ENCODE peak calls at places on chromosomes 6 and 20, in nine cellular contexts. V is neural progenitor cell, W is thyroid gland, I is BE2C, T is RWPE1, B is ovary, H is astrocyte of the spinal cord, P is pancreas, J is mammary epithelial cell. M is an unnamed sample.

GRCh38 chr6:8079116-8079515 is 14.9 kb upstream of the BLOC1S5 start:
- DNase-seq in T (no peak), I (no peak), B (no peak), H (no peak), P (no peak), J (no peak), W (no peak), V (no peak), M (no peak)

GRCh38 chr6:112330071-112330876 is 16.9 kb upstream of the RFPL4B start:
- DNase-seq in T (peak), B (no peak), I (peak), W (no peak), V (no peak), H (no peak), J (peak), P (no peak), M (peak)

GRCh38 chr6:296151-297122 is 4.2 kb downstream of the DUSP22 start:
- DNase-seq in T (no peak), J (no peak), P (peak), I (no peak), B (no peak), W (peak), V (no peak), H (peak), M (peak)

GRCh38 chr20:43839793-43840199 is 74.9 kb upstream of the TOX2 start:
- DNase-seq in H (no peak), W (no peak), J (no peak), T (no peak), B (no peak), V (no peak), P (no peak), I (no peak), M (no peak)

GRCh38 chr20:53934421-53935352 is 135.7 kb downstream of the BCAS1 start:
- DNase-seq in H (peak), J (peak), I (no peak), W (no peak), B (peak), V (no peak), T (peak), P (no peak), M (no peak)

GRCh38 chr6:48933136-48933535 is 529.9 kb downstream of the MMUT start:
- DNase-seq in P (no peak), T (no peak), I (no peak), J (no peak), H (no peak), V (no peak), W (no peak), B (no peak), M (no peak)

GRCh38 chr6:617485-618100 is 39.3 kb downstream of the HUS1B start:
- DNase-seq in W (no peak), V (no peak), B (no peak), H (no peak), T (peak), J (no peak), I (no peak), P (no peak), M (no peak)

GRCh38 chr6:137936798-137937197 is 69.7 kb downstream of the TNFAIP3 start:
- DNase-seq in J (no peak), W (no peak), B (no peak), T (no peak), H (no peak), P (no peak), I (no peak), V (no peak), M (no peak)

GRCh38 chr6:87029711-87030314 is 65.1 kb downstream of the CGA start:
- DNase-seq in B (no peak), W (no peak), J (peak), H (peak), V (peak), T (peak), P (no peak), I (peak), M (peak)

GRCh38 chr6:91267246-91267645 is 680.4 kb upstream of the MAP3K7 start:
- DNase-seq in B (no peak), P (no peak), T (no peak), I (no peak), W (no peak), V (peak), H (no peak), J (no peak), M (no peak)

GRCh38 chr20:59662856-59663512 is 58.6 kb downstream of the PHACTR3 start:
- DNase-seq in H (no peak), P (no peak), W (no peak), V (no peak), T (no peak), B (no peak), J (no peak), I (no peak), M (no peak)

GRCh38 chr20:61959301-61959700 is 106.4 kb downstream of the TAF4 start:
- DNase-seq in T (peak), W (no peak), J (peak), B (peak), H (no peak), I (no peak), V (peak), P (peak), M (peak)

GRCh38 chr6:148152244-148152643 is 190.4 kb upstream of the SASH1 start:
- DNase-seq in T (no peak), V (no peak), I (no peak), W (no peak), B (no peak), J (no peak), H (no peak), P (no peak), M (no peak)

GRCh38 chr20:63979549-63980316 is at the start of gene SAMD10:
- DNase-seq in P (no peak), H (peak), V (peak), W (peak), B (no peak), J (no peak), T (no peak), I (peak), M (no peak)

GRCh38 chr6:79307321-79308036 is 73.0 kb upstream of the HMGN3 start:
- DNase-seq in V (no peak), J (peak), H (no peak), W (no peak), P (no peak), T (peak), B (no peak), I (peak), M (peak)

GRCh38 chr6:121581327-121581726 is 145.9 kb downstream of the GJA1 start:
- DNase-seq in W (no peak), V (no peak), B (no peak), H (no peak), I (no peak), J (no peak), P (no peak), T (no peak), M (no peak)

GRCh38 chr6:121582262-121582661 is 146.8 kb downstream of the GJA1 start:
- DNase-seq in B (no peak), I (no peak), W (no peak), H (no peak), P (no peak), J (no peak), V (no peak), T (no peak), M (no peak)

GRCh38 chr6:121590438-121590837 is 155.0 kb downstream of the GJA1 start:
- DNase-seq in B (no peak), V (no peak), I (no peak), J (no peak), T (no peak), H (no peak), P (no peak), W (no peak), M (no peak)

GRCh38 chr6:121584591-121585369 is 149.3 kb downstream of the GJA1 start:
- DNase-seq in H (peak), J (no peak), V (no peak), T (no peak), W (no peak), B (no peak), I (no peak), P (no peak), M (no peak)
- TF ChIP-seq CTCF in H (no peak), J (no peak), V (no peak), T (no peak), W (no peak), B (no peak), I (no peak), P (no peak), M (no peak)

GRCh38 chr6:35729722-35730121 is 7.1 kb upstream of the ARMC12 start:
- DNase-seq in V (no peak), I (no peak), B (no peak), T (no peak), W (no peak), P (no peak), J (no peak), H (no peak), M (no peak)

GRCh38 chr6:35730745-35731413 is 6.0 kb upstream of the ARMC12 start:
- DNase-seq in T (no peak), I (no peak), B (no peak), P (peak), V (no peak), H (no peak), J (no peak), W (no peak), M (no peak)

GRCh38 chr6:35733633-35734032 is 3.2 kb upstream of the ARMC12 start:
- DNase-seq in I (no peak), T (no peak), J (no peak), H (no peak), W (no peak), P (peak), B (no peak), V (no peak), M (peak)

GRCh38 chr6:35731414-35731735 is 5.5 kb upstream of the ARMC12 start:
- DNase-seq in V (peak), I (peak), P (peak), J (peak), H (peak), T (peak), W (peak), B (peak), M (peak)

GRCh38 chr6:35731736-35732532 is 4.9 kb upstream of the ARMC12 start:
- DNase-seq in W (peak), T (peak), H (peak), I (peak), B (peak), J (peak), P (peak), V (peak), M (peak)
- TF ChIP-seq CTCF in W (no peak), T (peak), H (peak), I (no peak), B (no peak), J (no peak), P (no peak), V (peak), M (no peak)

DNA sequence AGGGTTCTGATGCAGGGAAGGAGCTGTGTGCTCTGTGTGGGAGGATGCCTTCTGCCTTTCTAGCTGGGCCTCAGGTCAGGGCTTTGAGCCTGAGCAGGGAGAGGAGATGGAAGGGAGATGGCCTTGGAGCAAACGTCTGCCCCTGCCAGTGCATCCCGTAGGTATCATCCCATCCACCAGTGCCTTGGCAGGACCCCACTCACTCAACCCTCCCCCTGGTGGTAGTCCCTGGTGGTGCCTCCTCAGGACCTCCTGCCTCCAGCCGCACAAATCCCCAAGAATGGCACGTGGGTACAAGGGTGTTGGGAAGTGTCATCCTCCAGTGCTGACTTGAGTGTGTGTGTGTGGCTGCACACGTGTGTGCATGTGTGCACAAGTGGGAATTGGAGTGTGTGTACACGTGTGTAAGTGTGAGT is 23.1 kb upstream of the MICB start:
- DNase-seq in T (no peak), B (no peak), J (no peak), W (no peak), I (peak), P (peak), H (no peak), V (peak), M (no peak)
- TF ChIP-seq CTCF in T (no peak), B (no peak), J (no peak), W (no peak), I (peak), P (no peak), H (peak), V (peak), M (no peak)

DNA sequence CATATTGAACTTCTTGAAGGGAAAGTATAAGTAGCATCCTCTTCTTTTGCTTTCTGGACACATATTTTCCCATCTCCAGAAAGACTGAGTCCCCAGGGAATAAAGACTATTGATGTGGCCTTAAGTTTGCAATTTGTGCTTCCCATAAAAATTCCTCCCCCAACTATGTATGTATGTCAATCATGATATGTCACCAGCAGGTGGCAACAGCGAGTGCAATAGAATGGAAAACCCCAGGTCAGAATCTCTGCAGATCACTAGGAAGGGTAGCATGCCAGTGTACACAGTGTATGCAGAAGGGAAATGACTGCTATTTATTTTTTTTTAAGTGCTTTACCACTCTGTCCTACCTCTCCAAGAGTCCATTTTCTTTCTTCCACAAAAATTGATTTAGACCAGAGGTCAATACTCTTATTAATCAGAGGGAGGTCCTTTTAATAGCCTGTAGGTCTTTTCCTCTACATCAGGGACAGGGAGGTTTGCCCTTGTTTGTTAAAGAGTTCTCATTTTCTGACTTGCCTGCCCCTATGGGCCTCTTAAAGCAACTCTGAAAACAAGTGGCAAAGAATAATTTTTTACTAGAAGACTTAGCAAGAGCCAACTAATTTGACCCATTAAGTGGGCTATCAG is 61.4 kb downstream of the BMP2 start:
- DNase-seq in P (peak), T (peak), J (peak), B (peak), W (peak), H (peak), V (peak), I (peak), M (peak)
- TF ChIP-seq CTCF in P (peak), T (peak), J (peak), B (no peak), W (peak), H (peak), V (peak), I (peak), M (peak)

GRCh38 chr20:22819784-22820183 is 215.3 kb upstream of the SSTR4 start:
- DNase-seq in H (no peak), I (no peak), P (no peak), W (no peak), T (no peak), B (no peak), V (no peak), J (no peak), M (no peak)
- TF ChIP-seq CTCF in H (no peak), I (no peak), P (no peak), W (no peak), T (no peak), B (no peak), V (no peak), J (no peak), M (no peak)

GRCh38 chr20:16246870-16247269 is 326.4 kb downstream of the KIF16B start:
- DNase-seq in V (no peak), B (no peak), H (no peak), P (no peak), T (no peak), I (no peak), J (no peak), W (no peak), M (no peak)

GRCh38 chr20:16240355-16240754 is 332.9 kb downstream of the KIF16B start:
- DNase-seq in V (no peak), P (no peak), T (no peak), J (no peak), H (no peak), I (no peak), B (no peak), W (no peak), M (no peak)

GRCh38 chr20:16241911-16242310 is 331.3 kb downstream of the KIF16B start:
- DNase-seq in J (peak), V (no peak), B (no peak), I (peak), H (no peak), W (no peak), T (no peak), P (no peak), M (peak)

GRCh38 chr20:16245879-16246278 is 327.4 kb downstream of the KIF16B start:
- DNase-seq in W (no peak), I (peak), P (no peak), H (no peak), J (no peak), B (no peak), T (no peak), V (no peak), M (no peak)

DNA sequence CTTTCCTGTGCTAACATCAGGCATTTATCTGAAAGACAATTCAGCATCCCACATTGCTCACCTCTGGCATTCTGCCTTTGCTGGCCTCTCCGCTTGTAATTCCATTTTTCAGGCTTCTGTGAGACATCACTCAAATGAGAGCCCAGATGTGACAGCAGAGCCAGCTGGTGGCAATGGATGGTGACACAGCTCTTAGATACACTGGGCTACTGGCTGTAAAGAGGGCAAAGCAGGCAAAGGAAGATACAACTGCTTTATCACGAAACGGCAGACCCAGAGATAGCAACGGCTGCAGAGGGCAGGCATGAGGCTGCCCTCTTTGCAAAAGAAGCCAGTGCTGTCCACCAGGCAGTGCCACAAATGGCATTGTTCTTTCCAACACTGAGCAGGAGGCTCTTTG is 329.8 kb downstream of the KIF16B start:
- DNase-seq in T (no peak), W (no peak), V (no peak), I (peak), B (no peak), P (no peak), J (no peak), H (no peak), M (no peak)
- TF ChIP-seq CTCF in T (no peak), W (no peak), V (peak), I (peak), B (no peak), P (no peak), J (no peak), H (no peak), M (no peak)

M was measured in MCF 10A.